ENCODE peak calls at places on chromosomes 6 and 20, in six cellular contexts. N is GM03348, A is fibroblast of the aortic adventitia, B is AG20443, D is heart left ventricle, Q is breast epithelium. G is an unnamed sample.
A peak's percentile ranks its signal among the peaks of the same experiment; 100 is the strongest.

GRCh38 chr20:2402271-2402980 is 21.7 kb downstream of the TGM6 start:
- DNase-seq in N (peak; percentile 72), A (peak; percentile 66), B (peak; percentile 50), D (no peak), Q (no peak), G (peak; percentile 59)

GRCh38 chr6:32622545-32623401 is 14.4 kb upstream of the HLA-DQA1 start:
- DNase-seq in N (peak; percentile 21), A (peak; percentile 26), B (no peak), D (no peak), Q (no peak), G (no peak)

GRCh38 chr6:112780498-112781096 is 433.5 kb downstream of the RFPL4B start:
- DNase-seq in N (peak; percentile 54), A (peak; percentile 90), B (peak; percentile 70), D (peak; percentile 54), Q (peak; percentile 43), G (peak; percentile 64)

GRCh38 chr6:157224957-157225574 is 98.3 kb downstream of the TMEM242 start:
- DNase-seq in N (no peak), A (no peak), B (no peak), D (no peak), Q (no peak), G (no peak)

GRCh38 chr6:163083141-163083540 is 331.4 kb upstream of the QKI start:
- DNase-seq in N (no peak), A (no peak), B (no peak), D (no peak), Q (no peak), G (no peak)

GRCh38 chr6:87909849-87910248 is 137.8 kb upstream of the SPACA1 start:
- DNase-seq in N (peak; percentile 72), A (peak; percentile 73), B (peak; percentile 73), D (no peak), Q (no peak), G (peak; percentile 50)

GRCh38 chr20:64164123-64164836 is at the start of gene MYT1:
- DNase-seq in N (no peak), A (no peak), B (no peak), D (no peak), Q (no peak), G (no peak)

GRCh38 chr20:44851545-44851944 is 34.0 kb upstream of the YWHAB start:
- DNase-seq in N (no peak), A (no peak), B (no peak), D (no peak), Q (no peak), G (no peak)

GRCh38 chr6:1144842-1145755 is 166.8 kb upstream of the FOXQ1 start:
- DNase-seq in N (peak; percentile 85), A (peak; percentile 72), B (peak; percentile 80), D (no peak), Q (no peak), G (peak; percentile 67)

GRCh38 chr20:50932881-50933280 is 1.6 kb upstream of the ADNP start:
- DNase-seq in N (no peak), A (no peak), B (no peak), D (no peak), Q (no peak), G (no peak)

GRCh38 chr20:50333856-50334255 is 143.2 kb downstream of the CEBPB start:
- DNase-seq in N (no peak), A (peak; percentile 60), B (peak; percentile 91), D (peak; percentile 4), Q (peak; percentile 74), G (peak; percentile 55)

GRCh38 chr6:31945507-31946369 is at the start of gene CFB:
- DNase-seq in N (peak; percentile 93), A (peak; percentile 94), B (peak; percentile 93), D (no peak), Q (peak; percentile 81), G (peak; percentile 88)

GRCh38 chr6:144443157-144443556 is 158.0 kb downstream of the UTRN start:
- DNase-seq in N (no peak), A (no peak), B (no peak), D (no peak), Q (no peak), G (no peak)

GRCh38 chr6:15504040-15504491 is 158.8 kb downstream of the DTNBP1 start:
- DNase-seq in N (peak; percentile 33), A (peak; percentile 35), B (no peak), D (peak; percentile 69), Q (peak; percentile 32), G (no peak)

GRCh38 chr6:411402-412145 is 20.0 kb downstream of the IRF4 start:
- DNase-seq in N (no peak), A (no peak), B (no peak), D (no peak), Q (no peak), G (no peak)

GRCh38 chr6:93721386-93722048 is 302.2 kb upstream of the EPHA7 start:
- DNase-seq in N (no peak), A (peak; percentile 46), B (no peak), D (no peak), Q (no peak), G (no peak)

GRCh38 chr20:50356522-50356880 is 153.7 kb upstream of the PTPN1 start:
- DNase-seq in N (no peak), A (no peak), B (no peak), D (peak; percentile 42), Q (no peak), G (no peak)